ENCODE peak calls at places on chromosomes 4 and X, in ten cellular contexts. R, H, S, A, J, B, X, K, L and T are unnamed samples. For H3K36me3, the result is how much of the 10 kb centered on the place peaks cover.

GRCh38 chr4:137343221-137343620 is 189.1 kb downstream of the PCDH18 start:
- DNase-seq in R (no peak), H (no peak), S (no peak), A (no peak), J (no peak), B (peak), X (no peak), K (peak), L (no peak), T (no peak)

GRCh38 chrX:39667746-39668507 is 429.8 kb downstream of the BCOR start:
- DNase-seq in R (no peak), H (no peak), S (no peak), A (no peak), J (no peak), B (no peak), X (no peak), K (no peak), L (no peak), T (no peak)

GRCh38 chrX:41118156-41118555 is 32.9 kb downstream of the USP9X start:
- DNase-seq in R (no peak), H (no peak), S (no peak), A (no peak), J (no peak), B (no peak), X (no peak), K (no peak), L (no peak), T (no peak)

GRCh38 chr4:20698820-20699219 is 1.4 kb upstream of the PACRGL start:
- DNase-seq in R (no peak), H (no peak), S (no peak), A (no peak), J (no peak), B (no peak), X (no peak), K (no peak), L (no peak), T (no peak)

GRCh38 chr4:184476660-184477059 is 2.3 kb upstream of the IRF2 start:
- DNase-seq in R (no peak), H (no peak), S (no peak), A (peak), J (no peak), B (no peak), X (no peak), K (no peak), L (no peak), T (no peak)

GRCh38 chr4:127870688-127871087 is 10.0 kb upstream of the PLK4 start:
- DNase-seq in R (no peak), H (no peak), S (peak), A (no peak), J (no peak), B (peak), X (no peak), K (peak), L (no peak), T (peak)

GRCh38 chr4:185424905-185425599 is 712 bp downstream of the UFSP2 start:
- DNase-seq in R (no peak), H (peak), S (no peak), A (peak), J (no peak), B (peak), X (no peak), K (no peak), L (no peak), T (no peak)

GRCh38 chr4:144318797-144319196 is 178.3 kb upstream of the GYPA start:
- DNase-seq in R (no peak), H (no peak), S (no peak), A (no peak), J (no peak), B (no peak), X (no peak), K (no peak), L (no peak), T (no peak)

GRCh38 chrX:74277846-74278245 is 26.1 kb upstream of the ZCCHC13 start:
- DNase-seq in R (no peak), H (no peak), S (no peak), A (no peak), J (no peak), B (no peak), X (no peak), K (no peak), L (no peak), T (no peak)

GRCh38 chr4:20384456-20384855 is 132.8 kb downstream of the SLIT2 start:
- DNase-seq in R (no peak), H (peak), S (no peak), A (no peak), J (no peak), B (no peak), X (no peak), K (no peak), L (no peak), T (no peak)

GRCh38 chrX:9906919-9907318 is 60.2 kb upstream of the CLDN34 start:
- DNase-seq in R (peak), H (no peak), S (no peak), A (no peak), J (no peak), B (no peak), X (no peak), K (no peak), L (peak), T (peak)

GRCh38 chr4:113885291-113885690 is 94.2 kb downstream of the ARSJ start:
- DNase-seq in R (no peak), H (no peak), S (no peak), A (no peak), J (no peak), B (no peak), X (no peak), K (no peak), L (no peak), T (no peak)

GRCh38 chr4:139763205-139763604 is 97.6 kb downstream of the MGST2 start:
- DNase-seq in R (no peak), H (no peak), S (no peak), A (no peak), J (no peak), B (no peak), X (no peak), K (no peak), L (peak), T (no peak)

GRCh38 chrX:20515841-20516461 is 249.2 kb upstream of the RPS6KA3 start:
- DNase-seq in R (peak), H (peak), S (no peak), A (no peak), J (no peak), B (peak), X (no peak), K (peak), L (no peak), T (peak)

GRCh38 chrX:71098302-71098701 is 2.7 kb downstream of the FOXO4 start:
- DNase-seq in R (peak), H (peak), S (peak), A (peak), J (peak), B (peak), X (no peak), K (peak), L (peak), T (peak)

GRCh38 chrX:71096702-71097032 is 1.0 kb downstream of the FOXO4 start:
- DNase-seq in R (no peak), H (no peak), S (no peak), A (no peak), J (no peak), B (no peak), X (no peak), K (no peak), L (no peak), T (no peak)

GRCh38 chrX:71100581-71101505 is 5.2 kb downstream of the FOXO4 start:
- DNase-seq in R (no peak), H (no peak), S (no peak), A (no peak), J (no peak), B (no peak), X (no peak), K (no peak), L (no peak), T (no peak)

GRCh38 chrX:71099736-71100135 is 4.1 kb downstream of the FOXO4 start:
- DNase-seq in R (no peak), H (no peak), S (no peak), A (no peak), J (no peak), B (no peak), X (no peak), K (no peak), L (no peak), T (no peak)

DNA sequence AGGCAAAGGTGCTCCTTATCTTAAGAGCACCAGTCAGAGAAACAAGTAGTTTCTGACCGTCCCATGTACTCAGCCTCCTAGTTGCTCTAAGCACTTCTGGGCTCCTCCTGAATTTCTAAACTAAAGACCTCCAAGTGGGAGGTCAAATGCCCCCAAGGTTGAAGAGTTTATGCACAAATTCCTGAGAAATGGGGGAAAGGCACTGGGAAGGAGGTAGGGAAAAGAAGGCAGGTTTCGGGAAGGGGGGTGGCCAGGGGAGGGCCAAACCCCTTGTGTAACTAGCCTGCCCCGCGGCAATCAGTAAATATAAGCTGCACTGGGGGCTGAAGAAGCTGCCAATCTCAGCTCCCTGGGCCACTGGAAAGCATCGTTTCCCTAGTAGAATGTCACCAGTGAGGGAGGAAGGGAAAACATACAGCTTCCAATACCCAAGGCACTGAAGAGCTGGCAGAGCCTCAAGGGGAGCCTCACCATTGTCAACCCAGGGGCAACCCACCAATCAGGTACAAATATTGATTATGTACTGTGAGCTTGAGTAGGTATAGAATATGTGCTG is 3.4 kb downstream of the FOXO4 start:
- DNase-seq in R (no peak), H (no peak), S (no peak), A (no peak), J (no peak), B (no peak), X (no peak), K (no peak), L (no peak), T (no peak)
- H3K4me3 ChIP-seq in R (no peak), H (no peak), S (no peak), A (no peak), J (no peak), B (no peak), X (no peak), K (no peak), L (no peak), T (no peak)

GRCh38 chrX:149903889-149904748 is 23.1 kb downstream of the MAGEA8 start:
- DNase-seq in R (peak), H (peak), S (no peak), A (no peak), J (no peak), B (peak), X (no peak), K (peak), L (no peak), T (no peak)
- TF ChIP-seq CTCF in R (peak), H (peak), S (no peak), A (no peak), J (no peak), B (peak), X (no peak), K (no peak), L (peak), T (no peak)

GRCh38 chr4:10075158-10075863 is 41.3 kb downstream of the WDR1 start:
- DNase-seq in R (no peak), H (no peak), S (no peak), A (no peak), J (no peak), B (no peak), X (no peak), K (no peak), L (no peak), T (no peak)
- H3K36me3 ChIP-seq in R (under half), H (under half), S (half or more), A (half or more), J (half or more), B (half or more), X (under half), K (half or more), L (under half), T (under half)

DNA sequence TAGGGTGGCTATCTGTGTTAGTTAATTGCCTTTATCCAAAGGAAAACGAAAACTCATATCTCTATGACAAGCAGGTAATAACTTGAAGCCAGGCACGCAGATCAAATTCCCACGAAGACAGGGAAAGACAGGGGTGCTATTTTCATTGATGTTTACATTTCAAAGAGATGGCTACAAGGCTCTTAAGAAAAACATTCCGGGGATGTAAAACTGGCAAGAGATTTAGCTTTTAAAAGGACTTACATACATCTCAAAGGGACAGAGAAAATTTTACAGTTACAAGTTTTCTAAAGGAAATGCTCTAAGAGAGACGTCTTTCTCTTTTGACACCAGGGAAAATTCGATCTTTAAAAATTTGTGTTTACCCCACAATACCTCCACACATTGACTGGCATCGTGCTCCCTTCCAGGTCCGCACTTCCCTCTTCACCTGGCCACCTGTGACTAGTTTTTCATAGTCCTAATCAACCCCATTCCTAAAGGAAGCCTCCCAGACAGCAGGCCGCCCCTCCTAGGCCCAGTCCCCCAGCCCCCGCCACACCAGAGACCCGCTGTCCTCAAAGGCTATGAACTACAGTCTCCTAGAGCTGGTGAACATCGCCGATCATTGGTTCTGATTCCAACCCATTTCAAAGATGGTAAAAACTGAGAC is 700 bp upstream of the ARAF start:
- DNase-seq in R (no peak), H (no peak), S (no peak), A (no peak), J (no peak), B (peak), X (no peak), K (no peak), L (no peak), T (no peak)
- H3K4me3 ChIP-seq in R (peak), H (peak), S (no peak), A (peak), J (peak), B (peak), X (no peak), K (peak), L (peak), T (peak)

DNA sequence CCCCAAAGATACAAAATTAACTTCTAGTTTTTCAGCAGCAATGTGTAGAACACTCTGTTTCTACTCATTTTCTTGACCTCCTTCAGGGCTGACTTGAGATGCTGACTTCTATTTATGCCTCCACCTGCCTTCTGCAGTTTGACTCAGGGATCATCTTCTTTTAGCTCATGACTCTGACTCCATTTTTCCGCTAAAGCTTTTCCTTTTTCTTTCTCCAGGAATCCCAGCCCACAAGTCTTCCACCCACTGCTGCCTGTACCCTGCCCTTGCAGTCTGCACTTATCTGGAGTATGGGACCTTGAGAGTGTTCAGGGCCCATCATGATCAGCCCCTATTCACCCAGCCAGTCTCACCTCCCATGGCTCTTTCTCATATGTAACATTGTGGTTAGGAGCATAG is 14.9 kb upstream of the KLHL2 start:
- DNase-seq in R (no peak), H (no peak), S (no peak), A (no peak), J (no peak), B (no peak), X (no peak), K (no peak), L (no peak), T (no peak)
- TF ChIP-seq CTCF in R (no peak), H (no peak), S (no peak), A (no peak), J (no peak), B (no peak), X (no peak), K (no peak), L (no peak), T (no peak)

GRCh38 chr4:82358773-82359324 is 14.9 kb downstream of the HNRNPD start:
- DNase-seq in R (no peak), H (no peak), S (no peak), A (no peak), J (no peak), B (no peak), X (no peak), K (no peak), L (no peak), T (no peak)

GRCh38 chr4:82352825-82353370 is 20.9 kb downstream of the HNRNPD start:
- DNase-seq in R (no peak), H (no peak), S (no peak), A (no peak), J (no peak), B (peak), X (no peak), K (no peak), L (no peak), T (no peak)

GRCh38 chr4:82357640-82358039 is 16.2 kb downstream of the HNRNPD start:
- DNase-seq in R (no peak), H (no peak), S (no peak), A (no peak), J (no peak), B (no peak), X (no peak), K (no peak), L (no peak), T (no peak)

GRCh38 chr4:82352118-82352824 is 21.5 kb downstream of the HNRNPD start:
- DNase-seq in R (no peak), H (no peak), S (no peak), A (no peak), J (no peak), B (peak), X (no peak), K (no peak), L (no peak), T (no peak)

DNA sequence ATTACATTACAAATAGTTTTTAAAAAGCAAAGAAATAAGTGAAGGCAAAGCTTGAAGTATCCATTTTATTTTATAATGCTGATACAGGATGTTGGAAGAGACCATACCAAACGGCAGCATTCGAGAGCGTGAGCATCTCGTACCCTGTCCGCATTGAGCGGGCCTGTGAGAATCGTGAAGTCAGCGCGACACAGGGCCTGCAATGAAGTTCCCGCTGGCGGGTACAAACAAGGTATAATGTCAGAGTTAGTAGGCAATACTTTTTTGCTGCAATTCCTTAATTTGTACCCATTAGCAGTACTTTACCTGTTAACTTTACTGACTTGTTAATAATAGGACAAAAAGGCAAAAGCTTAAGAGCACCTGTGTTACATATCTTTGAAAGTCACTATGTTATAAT is 19.0 kb downstream of the HNRNPD start:
- DNase-seq in R (no peak), H (no peak), S (no peak), A (no peak), J (no peak), B (no peak), X (no peak), K (no peak), L (no peak), T (no peak)
- H3K36me3 ChIP-seq in R (under half), H (half or more), S (half or more), A (half or more), J (half or more), B (under half), X (under half), K (under half), L (half or more), T (half or more)